ENCODE peak calls at places on chromosomes 13 and 19, in nine cellular contexts. B is effector memory CD4-positive, alpha-beta T cell; C is heart right ventricle; S is cardiac muscle cell; N is IMR-90; W is body of pancreas; L is breast epithelium; Q is neural progenitor cell; R is CD8-positive, alpha-beta memory T cell. Z is an unnamed sample. For H3K36me3, the result is how much of the 10 kb centered on the place peaks cover.

GRCh38 chr19:4375164-4375619 is 25.2 kb downstream of the SH3GL1 start:
- DNase-seq in W (peak), N (no peak), L (peak), Q (no peak), C (no peak), R (no peak), B (no peak), S (peak), Z (peak)

GRCh38 chr19:41886761-41887710 is 4.1 kb downstream of the ARHGEF1 start:
- DNase-seq in S (no peak), W (peak), N (no peak), B (peak), R (peak), L (no peak), Q (no peak), C (no peak), Z (no peak)

GRCh38 chr13:55583953-55584593 is 1556.6 kb upstream of the PRR20A start:
- DNase-seq in B (no peak), C (no peak), W (no peak), R (no peak), Q (no peak), L (no peak), S (no peak), N (no peak), Z (no peak)

GRCh38 chr19:13629687-13630357 is 123.5 kb upstream of the CACNA1A start:
- DNase-seq in N (peak), W (no peak), Q (no peak), B (no peak), L (no peak), S (no peak), R (no peak), C (no peak), Z (no peak)

GRCh38 chr13:90015565-90016507 is 1331.7 kb upstream of the MIR17HG start:
- DNase-seq in C (no peak), L (no peak), W (no peak), B (no peak), N (no peak), Q (no peak), R (no peak), S (no peak), Z (no peak)

GRCh38 chr19:47063874-47064273 is 15.4 kb upstream of the TMEM160 start:
- DNase-seq in B (no peak), Q (no peak), R (no peak), C (no peak), L (no peak), W (no peak), S (no peak), N (no peak), Z (no peak)

GRCh38 chr19:58054792-58055482 is 4.1 kb upstream of the ZNF135 start:
- DNase-seq in B (no peak), C (peak), L (no peak), S (peak), W (peak), N (peak), Q (peak), R (no peak), Z (no peak)

GRCh38 chr13:44373601-44374347 is at the start of gene SERP2:
- DNase-seq in R (no peak), B (no peak), Q (peak), S (peak), C (peak), L (no peak), W (peak), N (no peak), Z (no peak)

GRCh38 chr13:91174886-91175501 is 172.5 kb upstream of the MIR17HG start:
- DNase-seq in C (no peak), W (no peak), S (no peak), N (no peak), R (no peak), L (no peak), B (no peak), Q (no peak), Z (peak)

GRCh38 chr13:33940898-33941297 is 122.9 kb downstream of the RFC3 start:
- DNase-seq in Q (peak), C (no peak), B (no peak), N (peak), S (no peak), W (no peak), L (no peak), R (no peak), Z (no peak)

GRCh38 chr19:16588089-16588823 is 16.0 kb upstream of the SLC35E1 start:
- DNase-seq in S (peak), W (peak), N (peak), B (peak), Q (no peak), C (peak), R (peak), L (no peak), Z (peak)

GRCh38 chr19:4297901-4298771 is 4.1 kb downstream of the TMIGD2 start:
- DNase-seq in R (no peak), S (no peak), N (no peak), L (no peak), W (no peak), Q (peak), B (no peak), C (no peak), Z (peak)

GRCh38 chr19:5526691-5527090 is 41.1 kb downstream of the TINCR start:
- DNase-seq in N (no peak), Q (no peak), L (no peak), C (no peak), S (no peak), R (no peak), W (no peak), B (no peak), Z (no peak)

GRCh38 chr13:95485045-95485517 is 67.4 kb upstream of the CLDN10 start:
- DNase-seq in C (no peak), W (no peak), L (no peak), B (no peak), R (no peak), S (no peak), Q (no peak), N (peak), Z (no peak)

GRCh38 chr13:73833331-73834070 is 300.7 kb downstream of the KLF12 start:
- DNase-seq in N (peak), C (no peak), B (no peak), L (no peak), Q (no peak), W (no peak), S (no peak), R (no peak), Z (no peak)

GRCh38 chr13:61255035-61255796 is 160.4 kb downstream of the PCDH20 start:
- DNase-seq in R (no peak), S (peak), C (no peak), L (no peak), N (no peak), B (no peak), W (no peak), Q (peak), Z (no peak)
- H3K36me3 ChIP-seq in R (under half), S (under half), C (under half), L (under half), N (under half), B (under half), W (under half), Q (under half), Z (under half)

GRCh38 chr19:38213911-38214625 is 10.0 kb downstream of the DPF1 start:
- DNase-seq in S (no peak), C (no peak), N (peak), W (no peak), B (no peak), Q (peak), R (peak), L (no peak), Z (no peak)
- H3K27ac ChIP-seq in S (no peak), C (no peak), N (no peak), W (no peak), B (no peak), Q (no peak), R (no peak), L (no peak), Z (no peak)

GRCh38 chr13:52428295-52428694 is 22.1 kb downstream of the VPS36 start:
- DNase-seq in N (peak), S (no peak), W (peak), R (no peak), Q (no peak), B (no peak), L (no peak), C (no peak), Z (no peak)

DNA sequence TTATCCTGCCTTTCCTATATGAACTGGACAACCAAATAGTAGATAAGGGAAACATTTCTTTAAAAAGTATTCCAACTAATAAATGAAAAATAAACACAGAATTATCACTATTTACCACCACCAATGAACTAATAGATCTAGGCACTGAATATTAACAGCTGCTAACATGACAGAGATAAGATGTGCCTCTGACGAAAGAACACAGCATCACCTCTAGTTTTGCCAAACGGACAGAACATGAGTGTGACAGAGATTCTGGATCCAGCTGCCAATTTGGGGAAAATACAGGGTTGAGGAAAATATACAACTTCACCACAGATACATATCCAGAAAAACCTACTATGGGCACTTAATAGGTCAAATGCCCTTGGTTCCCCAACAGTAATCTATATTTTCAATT is 18.0 kb downstream of the VPS36 start:
- DNase-seq in W (no peak), L (no peak), Q (no peak), B (no peak), S (no peak), C (no peak), R (no peak), N (no peak), Z (no peak)
- H3K36me3 ChIP-seq in W (under half), L (under half), Q (under half), B (under half), S (under half), C (under half), R (under half), N (under half), Z (half or more)

GRCh38 chr13:97388385-97388784 is 45.6 kb upstream of the RAP2A start:
- DNase-seq in R (no peak), S (no peak), C (no peak), B (no peak), W (no peak), L (no peak), Q (no peak), N (no peak), Z (no peak)

GRCh38 chr13:97385854-97386253 is 48.1 kb upstream of the RAP2A start:
- DNase-seq in N (no peak), R (no peak), B (no peak), W (no peak), C (no peak), Q (no peak), S (no peak), L (no peak), Z (no peak)

GRCh38 chr13:97385146-97385545 is 48.8 kb upstream of the RAP2A start:
- DNase-seq in C (no peak), W (no peak), Q (no peak), S (peak), N (peak), B (no peak), R (no peak), L (no peak), Z (no peak)

GRCh38 chr13:97386832-97387486 is 47.0 kb upstream of the RAP2A start:
- DNase-seq in C (no peak), L (no peak), Q (no peak), B (no peak), N (no peak), S (no peak), W (peak), R (peak), Z (peak)

DNA sequence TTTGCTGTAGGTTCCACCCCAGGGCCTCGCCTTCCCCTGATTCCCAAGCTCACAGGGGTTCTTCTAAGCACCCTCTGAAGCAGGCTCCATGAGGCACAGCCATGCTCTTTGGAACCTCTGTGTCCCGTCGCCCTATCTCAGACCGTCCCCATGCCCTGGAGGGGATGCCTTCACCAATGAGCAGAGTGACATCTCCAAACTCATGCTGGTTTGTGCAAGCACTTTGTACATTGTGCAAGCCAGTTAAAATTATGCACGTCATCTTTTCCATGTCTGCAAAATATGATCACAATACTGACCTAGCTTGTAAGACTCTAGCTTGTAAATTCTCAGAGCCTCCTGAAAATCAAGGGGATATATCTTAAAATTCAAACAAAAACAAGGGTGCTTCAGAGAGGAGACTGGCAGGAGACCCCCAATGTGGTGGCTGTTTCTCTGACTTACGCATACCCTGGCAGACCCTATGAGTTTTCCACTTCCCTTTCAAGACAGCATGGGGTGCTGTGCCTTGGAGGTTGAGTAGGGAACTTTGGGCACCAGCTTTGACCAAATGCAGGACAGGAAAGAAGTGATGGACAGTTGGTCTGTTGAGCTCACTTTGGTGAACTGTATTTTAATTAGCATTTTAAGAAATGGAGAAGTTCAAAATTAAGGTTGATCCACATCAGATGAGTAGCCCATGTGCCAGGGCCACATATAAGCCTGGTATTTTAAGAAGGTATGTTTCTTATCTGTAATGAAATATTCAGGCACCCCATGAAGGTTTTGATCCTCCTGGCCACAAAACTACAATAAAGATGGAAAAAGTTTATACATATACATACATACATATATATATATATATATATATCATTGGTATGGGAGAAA is 46.2 kb upstream of the RAP2A start:
- DNase-seq in W (peak), Q (no peak), N (no peak), B (no peak), S (no peak), R (no peak), L (no peak), C (no peak), Z (no peak)
- H3K27ac ChIP-seq in W (peak), Q (no peak), N (no peak), B (no peak), S (no peak), R (no peak), L (no peak), C (no peak), Z (peak)

GRCh38 chr19:2804156-2805004 is 15.3 kb upstream of the ZNF554 start:
- DNase-seq in C (no peak), B (no peak), L (no peak), N (no peak), S (no peak), R (no peak), Q (no peak), W (no peak), Z (no peak)

GRCh38 chr19:2802826-2803225 is 16.8 kb upstream of the ZNF554 start:
- DNase-seq in B (no peak), C (no peak), N (no peak), Q (no peak), L (no peak), W (no peak), R (no peak), S (no peak), Z (no peak)

GRCh38 chr19:2805991-2806649 is 13.5 kb upstream of the ZNF554 start:
- DNase-seq in S (no peak), R (no peak), B (no peak), C (no peak), N (no peak), W (no peak), Q (no peak), L (no peak), Z (no peak)

GRCh38 chr19:2805261-2805900 is 14.3 kb upstream of the ZNF554 start:
- DNase-seq in L (no peak), W (no peak), B (no peak), Q (no peak), N (no peak), C (no peak), S (no peak), R (no peak), Z (no peak)

DNA sequence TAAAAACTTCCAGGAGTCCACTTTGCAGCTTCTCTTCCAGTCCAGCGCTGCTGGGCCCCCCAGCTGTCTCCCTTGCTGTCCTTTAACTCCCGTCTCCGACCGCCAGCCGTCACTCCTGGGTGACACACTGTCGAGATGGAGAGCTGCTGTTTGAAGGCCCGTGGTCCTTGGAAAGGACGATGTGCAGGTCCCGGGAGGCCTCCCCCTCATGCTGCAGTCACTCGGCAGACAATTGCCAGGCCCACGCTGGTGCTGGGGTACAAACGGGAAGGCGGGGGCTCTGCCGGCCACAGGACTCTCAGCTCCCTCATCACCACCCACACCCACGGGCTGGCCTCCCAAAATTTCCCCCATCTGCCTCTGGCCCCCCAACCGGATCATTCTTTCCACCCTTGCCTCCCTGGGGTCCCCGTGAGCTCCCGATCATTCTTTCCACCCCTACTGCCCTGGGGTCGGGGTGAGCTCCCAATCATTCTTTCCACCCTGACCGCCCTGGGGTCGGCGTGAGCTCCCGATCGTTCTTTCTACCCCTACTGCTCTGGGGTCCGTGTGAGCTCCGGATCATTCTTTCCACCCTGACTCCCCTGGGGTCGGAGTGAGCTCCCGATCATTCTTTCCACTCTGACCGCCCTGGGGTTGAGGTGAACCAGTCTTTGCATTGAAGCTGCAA is 16.0 kb upstream of the ZNF554 start:
- DNase-seq in C (no peak), B (no peak), R (no peak), L (no peak), S (no peak), W (no peak), Q (no peak), N (no peak), Z (no peak)
- H3K36me3 ChIP-seq in C (under half), B (under half), R (under half), L (under half), S (under half), W (under half), Q (under half), N (under half), Z (under half)